ENCODE peak calls at places on chromosomes 7 and 10, in four cellular contexts. One of them, this sample, is unnamed.

GRCh38 chr10:27844223-27844622 is 98.6 kb upstream of the MKX start:
- DNase-seq in K562: no peak
- DNase-seq in H1: no peak
- DNase-seq in GM12878: no peak
- DNase-seq in this sample: no peak

GRCh38 chr10:34824870-34825269 is 9.8 kb upstream of the PARD3 start:
- DNase-seq in GM12878: no peak
- DNase-seq in K562: no peak
- DNase-seq in H1: no peak
- DNase-seq in this sample: no peak

GRCh38 chr7:126778101-126778500 is 474.6 kb downstream of the GRM8 start:
- DNase-seq in GM12878: no peak
- DNase-seq in H1: no peak
- DNase-seq in K562: no peak
- DNase-seq in this sample: no peak

GRCh38 chr10:96636546-96636945 is 49.7 kb upstream of the TM9SF3 start:
- DNase-seq in K562: no peak
- DNase-seq in GM12878: no peak
- DNase-seq in H1: no peak
- DNase-seq in this sample: no peak

GRCh38 chr7:31734456-31734855 is 47.4 kb downstream of the PPP1R17 start:
- DNase-seq in GM12878: no peak
- DNase-seq in H1: no peak
- DNase-seq in K562: no peak
- DNase-seq in this sample: no peak

GRCh38 chr7:153087498-153087897 is 327.9 kb downstream of the ACTR3B start:
- DNase-seq in H1: no peak
- DNase-seq in K562: peak; percentile 25
- DNase-seq in GM12878: no peak
- DNase-seq in this sample: no peak

GRCh38 chr10:28891058-28891713 is 213.9 kb downstream of the BAMBI start:
- DNase-seq in K562: no peak
- DNase-seq in GM12878: no peak
- DNase-seq in H1: no peak
- DNase-seq in this sample: no peak

GRCh38 chr7:48140001-48140681 is 31.1 kb upstream of the ABCA13 start:
- DNase-seq in GM12878: no peak
- DNase-seq in H1: no peak
- DNase-seq in K562: no peak
- DNase-seq in this sample: no peak

GRCh38 chr7:112080441-112080840 is 125.8 kb downstream of the DOCK4 start:
- DNase-seq in H1: no peak
- DNase-seq in GM12878: peak; percentile 89
- DNase-seq in K562: no peak
- DNase-seq in this sample: no peak

GRCh38 chr10:44567471-44567870 is 182.6 kb upstream of the CXCL12 start:
- DNase-seq in K562: no peak
- DNase-seq in H1: no peak
- DNase-seq in GM12878: no peak
- DNase-seq in this sample: no peak
- TF ChIP-seq TAF1 in K562: no peak
- TF ChIP-seq TAF1 in H1: no peak
- TF ChIP-seq TAF1 in GM12878: no peak
- TF ChIP-seq TAF1 in this sample: no peak

GRCh38 chr7:90242369-90243168 is 2.4 kb upstream of the CFAP69 start:
- DNase-seq in K562: no peak
- DNase-seq in H1: no peak
- DNase-seq in GM12878: peak; percentile 76
- DNase-seq in this sample: no peak

GRCh38 chr7:90244565-90244908 is 437 bp upstream of the CFAP69 start:
- DNase-seq in H1: no peak
- DNase-seq in GM12878: no peak
- DNase-seq in K562: no peak
- DNase-seq in this sample: no peak

GRCh38 chr7:90248706-90249105 is 3.7 kb downstream of the CFAP69 start:
- DNase-seq in K562: no peak
- DNase-seq in GM12878: no peak
- DNase-seq in H1: no peak
- DNase-seq in this sample: no peak

GRCh38 chr7:90246184-90246583 is 1.2 kb downstream of the CFAP69 start:
- DNase-seq in H1: no peak
- DNase-seq in GM12878: no peak
- DNase-seq in K562: no peak
- DNase-seq in this sample: no peak

GRCh38 chr7:90244909-90245841 is at the start of gene CFAP69:
- DNase-seq in GM12878: peak; percentile 46
- DNase-seq in K562: peak; percentile 94
- DNase-seq in H1: peak; percentile 85
- DNase-seq in this sample: peak; percentile 60
- TF ChIP-seq POLR2A in GM12878: peak; percentile 31
- TF ChIP-seq POLR2A in K562: peak; percentile 68
- TF ChIP-seq POLR2A in H1: no peak
- TF ChIP-seq POLR2A in this sample: peak; percentile 39

GRCh38 chr7:102451371-102452054 is 13.2 kb downstream of the ALKBH4 start:
- DNase-seq in H1: no peak
- DNase-seq in GM12878: no peak
- DNase-seq in K562: peak; percentile 85
- DNase-seq in this sample: no peak
- TF ChIP-seq POLR2AphosphoS5 in H1: no peak
- TF ChIP-seq POLR2AphosphoS5 in GM12878: no peak
- TF ChIP-seq POLR2AphosphoS5 in K562: no peak
- TF ChIP-seq POLR2AphosphoS5 in this sample: no peak

DNA sequence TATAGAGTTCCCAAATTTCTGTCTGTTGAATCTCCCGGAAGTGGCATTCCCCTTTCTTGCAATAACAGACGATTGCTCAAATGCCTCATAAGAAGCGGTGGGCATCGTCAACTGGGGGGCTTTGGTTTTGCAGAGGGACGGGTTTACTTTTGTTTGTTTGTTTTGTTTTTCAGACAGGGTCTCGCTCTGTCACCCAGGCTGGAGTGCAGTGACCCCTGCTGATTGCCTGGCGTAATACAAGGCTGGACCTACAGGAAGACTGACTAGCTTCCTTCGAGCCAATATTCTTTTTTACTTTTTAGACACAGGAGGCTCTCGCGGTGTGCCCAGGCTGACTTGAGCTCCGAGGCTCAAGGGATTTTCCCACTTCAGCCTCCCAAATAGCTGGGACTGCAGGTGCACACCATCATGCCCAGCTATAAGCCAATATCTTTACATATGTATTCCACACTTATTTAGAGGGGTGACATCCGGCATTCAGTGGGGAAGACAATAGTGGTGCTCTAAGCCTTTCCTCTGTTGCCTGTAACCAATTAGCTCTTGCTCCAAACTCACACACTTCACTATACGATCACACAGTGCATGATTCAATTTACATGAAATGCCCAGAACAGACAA is 58.1 kb downstream of the FHIP2A start:
- DNase-seq in GM12878: peak; percentile 4
- DNase-seq in K562: peak; percentile 30
- DNase-seq in H1: no peak
- DNase-seq in this sample: peak; percentile 29
- TF ChIP-seq TAF1 in GM12878: no peak
- TF ChIP-seq TAF1 in K562: no peak
- TF ChIP-seq TAF1 in H1: no peak
- TF ChIP-seq TAF1 in this sample: no peak

DNA sequence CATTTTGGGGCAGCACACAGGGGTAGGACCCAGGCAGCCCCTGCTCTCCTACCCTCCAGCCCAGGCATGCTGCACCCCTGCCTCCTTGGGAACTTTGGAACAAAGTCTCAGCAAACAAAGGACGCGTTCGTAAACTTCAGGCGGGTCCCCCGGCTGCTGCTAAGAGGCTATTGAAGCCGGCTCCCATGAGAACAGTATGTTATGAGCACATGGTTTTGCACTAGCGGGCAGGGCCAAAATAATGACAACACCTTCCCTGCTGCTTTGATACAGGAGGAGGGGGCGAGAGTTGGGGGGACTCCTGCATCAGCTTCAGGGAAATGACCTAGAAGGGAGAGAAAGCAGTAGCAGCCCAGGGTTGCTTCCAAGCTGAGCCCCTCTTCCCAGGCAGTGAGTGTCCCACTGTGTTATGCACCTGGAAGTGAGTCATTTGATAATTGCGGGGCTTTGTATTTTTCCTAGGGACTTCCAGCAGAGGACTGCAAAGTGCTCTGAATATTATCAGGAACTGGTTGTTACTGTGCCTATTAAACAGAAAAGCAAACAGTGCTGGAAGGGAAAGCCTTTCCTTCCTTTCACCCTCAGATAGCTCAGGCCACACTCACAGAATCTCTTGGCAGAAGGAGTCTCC is 6.9 kb downstream of the ITPRIP start:
- DNase-seq in GM12878: no peak
- DNase-seq in K562: no peak
- DNase-seq in H1: no peak
- DNase-seq in this sample: no peak
- TF ChIP-seq POLR2A in GM12878: no peak
- TF ChIP-seq POLR2A in K562: no peak
- TF ChIP-seq POLR2A in H1: peak; percentile 23
- TF ChIP-seq POLR2A in this sample: no peak

DNA sequence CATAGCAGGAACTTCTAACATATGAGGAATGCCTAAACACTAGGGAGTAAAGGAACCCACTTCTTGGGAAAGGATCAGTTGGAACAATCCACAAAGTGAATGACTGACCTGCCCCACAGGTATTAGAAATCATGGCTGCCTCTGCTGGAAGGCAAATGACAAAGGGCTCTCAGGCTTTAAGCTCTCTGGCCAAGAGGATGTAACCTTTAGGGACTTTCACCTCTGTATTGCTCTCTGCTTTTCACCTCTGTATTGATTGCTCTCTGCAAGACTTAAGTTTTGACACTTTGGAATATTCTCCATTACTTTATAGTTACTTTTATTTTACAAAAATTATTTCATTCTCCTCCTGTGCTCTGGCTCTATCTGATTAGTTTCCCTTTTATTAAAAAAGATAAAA is 248.0 kb downstream of the LRRTM3 start:
- DNase-seq in K562: no peak
- DNase-seq in H1: no peak
- DNase-seq in GM12878: no peak
- DNase-seq in this sample: no peak
- TF ChIP-seq POLR2AphosphoS5 in K562: no peak
- TF ChIP-seq POLR2AphosphoS5 in H1: no peak
- TF ChIP-seq POLR2AphosphoS5 in GM12878: no peak
- TF ChIP-seq POLR2AphosphoS5 in this sample: no peak

DNA sequence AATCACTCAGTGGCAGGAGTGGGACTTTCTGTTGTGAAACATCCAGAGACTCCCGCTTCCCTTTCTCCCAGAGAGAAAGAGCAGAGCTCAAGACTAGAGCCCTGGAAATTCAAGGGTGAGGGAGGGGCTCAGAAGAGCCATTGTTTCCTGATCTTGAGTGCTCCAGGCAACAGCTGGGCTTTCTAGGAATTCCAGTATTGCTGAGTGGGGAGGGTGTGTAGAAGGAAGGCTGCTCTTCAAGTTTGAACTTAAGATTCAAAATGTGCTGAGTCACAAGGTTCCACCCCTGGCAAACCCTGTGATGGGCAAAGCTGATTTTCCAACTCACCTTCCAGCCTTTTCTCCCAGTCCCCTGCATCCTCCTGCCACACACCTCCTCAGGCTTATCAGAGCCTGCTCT is 42.3 kb upstream of the MSRB2 start:
- DNase-seq in H1: no peak
- DNase-seq in GM12878: no peak
- DNase-seq in K562: no peak
- DNase-seq in this sample: no peak
- TF ChIP-seq TAF1 in H1: no peak
- TF ChIP-seq TAF1 in GM12878: no peak
- TF ChIP-seq TAF1 in K562: no peak
- TF ChIP-seq TAF1 in this sample: no peak

GRCh38 chr10:124641282-124642075 is 102.7 kb downstream of the FAM53B start:
- DNase-seq in H1: no peak
- DNase-seq in GM12878: peak; percentile 32
- DNase-seq in K562: peak; percentile 41
- DNase-seq in this sample: no peak
- TF ChIP-seq POLR2A in H1: no peak
- TF ChIP-seq POLR2A in GM12878: no peak
- TF ChIP-seq POLR2A in K562: no peak
- TF ChIP-seq POLR2A in this sample: no peak

GRCh38 chr10:122112625-122113160 is 123.7 kb downstream of the TACC2 start:
- DNase-seq in H1: peak; percentile 58
- DNase-seq in GM12878: no peak
- DNase-seq in K562: peak; percentile 30
- DNase-seq in this sample: no peak
- TF ChIP-seq POLR2AphosphoS5 in H1: peak; percentile 29
- TF ChIP-seq POLR2AphosphoS5 in GM12878: no peak
- TF ChIP-seq POLR2AphosphoS5 in K562: no peak
- TF ChIP-seq POLR2AphosphoS5 in this sample: no peak

This sample was measured in GM12891.